ENCODE peak calls at places on chromosomes 6 and 20, in four cellular contexts. One of them, this sample, is unnamed.

GRCh38 chr6:17687136-17687535 is 19.6 kb downstream of the NUP153 start:
- DNase-seq in HepG2: no peak
- DNase-seq in H1: no peak
- DNase-seq in GM12878: no peak
- DNase-seq in this sample: no peak

GRCh38 chr6:43013020-43013842 is 515 bp downstream of the MEA1 start:
- DNase-seq in HepG2: no peak
- DNase-seq in H1: no peak
- DNase-seq in GM12878: no peak
- DNase-seq in this sample: no peak

GRCh38 chr20:15992564-15992963 is 580.7 kb downstream of the KIF16B start:
- DNase-seq in HepG2: no peak
- DNase-seq in H1: no peak
- DNase-seq in GM12878: no peak
- DNase-seq in this sample: no peak

GRCh38 chr6:37206674-37207073 is 36.7 kb downstream of the PIM1 start:
- DNase-seq in HepG2: no peak
- DNase-seq in H1: no peak
- DNase-seq in GM12878: no peak
- DNase-seq in this sample: no peak

GRCh38 chr20:24275946-24276705 is 193.3 kb upstream of the SYNDIG1 start:
- DNase-seq in HepG2: no peak
- DNase-seq in H1: no peak
- DNase-seq in GM12878: no peak
- DNase-seq in this sample: no peak

GRCh38 chr6:25375125-25375524 is 96.0 kb downstream of the CARMIL1 start:
- DNase-seq in HepG2: no peak
- DNase-seq in H1: no peak
- DNase-seq in GM12878: no peak
- DNase-seq in this sample: no peak

GRCh38 chr20:64140421-64140820 is 23.8 kb upstream of the MYT1 start:
- DNase-seq in HepG2: no peak
- DNase-seq in H1: no peak
- DNase-seq in GM12878: no peak
- DNase-seq in this sample: no peak

GRCh38 chr6:99606670-99607415 is at the start of gene PRDM13:
- DNase-seq in HepG2: no peak
- DNase-seq in H1: no peak
- DNase-seq in GM12878: no peak
- DNase-seq in this sample: no peak

GRCh38 chr6:87661503-87661902 is 40.5 kb downstream of the AKIRIN2 start:
- DNase-seq in HepG2: no peak
- DNase-seq in H1: no peak
- DNase-seq in GM12878: no peak
- DNase-seq in this sample: no peak

GRCh38 chr6:116070990-116071389 is 10.3 kb upstream of the FRK start:
- DNase-seq in HepG2: peak; percentile 70
- DNase-seq in H1: no peak
- DNase-seq in GM12878: no peak
- DNase-seq in this sample: no peak

GRCh38 chr20:13788167-13788834 is 3.5 kb downstream of the NDUFAF5 start:
- DNase-seq in HepG2: peak; percentile 88
- DNase-seq in H1: no peak
- DNase-seq in GM12878: peak; percentile 21
- DNase-seq in this sample: peak; percentile 25

GRCh38 chr20:33076662-33077398 is 2.6 kb upstream of the BPIFB4 start:
- DNase-seq in HepG2: peak; percentile 28
- DNase-seq in H1: no peak
- DNase-seq in GM12878: no peak
- DNase-seq in this sample: no peak

GRCh38 chr20:45218133-45218532 is 3.0 kb upstream of the SEMG2 start:
- DNase-seq in HepG2: no peak
- DNase-seq in H1: no peak
- DNase-seq in GM12878: no peak
- DNase-seq in this sample: no peak

GRCh38 chr20:3092611-3093379 is 8.3 kb upstream of the AVP start:
- DNase-seq in HepG2: no peak
- DNase-seq in H1: no peak
- DNase-seq in GM12878: no peak
- DNase-seq in this sample: no peak

GRCh38 chr6:3696525-3696924 is 55.0 kb downstream of the PXDC1 start:
- DNase-seq in HepG2: no peak
- DNase-seq in H1: no peak
- DNase-seq in GM12878: no peak
- DNase-seq in this sample: no peak

GRCh38 chr20:44761423-44761822 is 15.8 kb downstream of the KCNK15 start:
- DNase-seq in HepG2: no peak
- DNase-seq in H1: no peak
- DNase-seq in GM12878: no peak
- DNase-seq in this sample: no peak

GRCh38 chr6:40848038-40848437 is 191.0 kb downstream of the UNC5CL start:
- DNase-seq in HepG2: no peak
- DNase-seq in H1: no peak
- DNase-seq in GM12878: no peak
- DNase-seq in this sample: no peak

GRCh38 chr6:32578962-32579361 is 10.7 kb downstream of the HLA-DRB1 start:
- DNase-seq in HepG2: no peak
- DNase-seq in H1: no peak
- DNase-seq in GM12878: no peak
- DNase-seq in this sample: no peak

GRCh38 chr6:114315841-114316595 is 26.8 kb downstream of the HS3ST5 start:
- DNase-seq in HepG2: no peak
- DNase-seq in H1: no peak
- DNase-seq in GM12878: no peak
- DNase-seq in this sample: no peak

GRCh38 chr6:34015576-34015975 is 130.3 kb downstream of the GRM4 start:
- DNase-seq in HepG2: no peak
- DNase-seq in H1: no peak
- DNase-seq in GM12878: no peak
- DNase-seq in this sample: peak; percentile 74

GRCh38 chr20:54237544-54237943 is 29.7 kb downstream of the PFDN4 start:
- DNase-seq in HepG2: no peak
- DNase-seq in H1: no peak
- DNase-seq in GM12878: no peak
- DNase-seq in this sample: no peak

GRCh38 chr6:33621396-33622388 is 570 bp downstream of the ITPR3 start:
- DNase-seq in HepG2: no peak
- DNase-seq in H1: no peak
- DNase-seq in GM12878: no peak
- DNase-seq in this sample: no peak

GRCh38 chr6:166471797-166472260 is 89.1 kb upstream of the MPC1 start:
- DNase-seq in HepG2: no peak
- DNase-seq in H1: no peak
- DNase-seq in GM12878: no peak
- DNase-seq in this sample: no peak

DNA sequence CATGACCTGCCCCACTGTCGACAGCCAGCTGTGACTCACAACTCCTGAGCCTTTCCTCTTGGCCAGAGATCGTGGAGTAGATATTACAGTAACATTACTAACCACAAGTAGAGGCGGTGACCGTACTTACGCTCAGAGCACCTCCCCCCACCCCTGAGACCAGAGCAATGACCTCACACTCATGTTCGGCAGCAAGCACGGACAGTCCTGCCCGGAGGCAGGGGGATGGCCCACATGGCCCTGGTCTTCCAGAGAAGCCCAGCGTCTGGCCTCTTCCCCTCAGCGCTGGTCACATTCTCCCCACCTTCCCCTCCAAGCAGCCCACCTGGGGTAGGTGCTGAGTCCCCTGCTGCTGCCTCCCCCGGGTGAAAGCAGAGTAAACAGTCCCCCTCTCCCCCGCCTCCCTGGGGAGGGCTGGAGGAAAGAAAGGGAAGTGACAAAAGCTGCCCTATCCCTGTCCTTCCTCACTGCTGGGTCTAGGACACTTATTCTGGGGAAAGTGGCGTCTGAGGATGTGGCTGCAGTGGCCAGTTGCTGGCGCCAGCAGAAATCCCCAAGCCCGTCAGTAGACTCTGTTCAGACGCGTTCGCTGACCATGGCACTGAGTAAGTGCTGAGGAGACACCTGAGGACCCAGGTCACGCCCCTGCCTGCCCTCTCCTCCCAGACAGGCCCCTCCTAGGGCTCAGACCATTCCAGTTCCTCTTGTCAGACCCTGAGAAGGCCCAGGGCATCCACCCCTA is 68.5 kb downstream of the MRPL14 start:
- DNase-seq in HepG2: peak; percentile 88
- DNase-seq in H1: no peak
- DNase-seq in GM12878: no peak
- DNase-seq in this sample: no peak
- TF ChIP-seq SUZ12 in HepG2: no peak
- TF ChIP-seq SUZ12 in H1: no peak
- TF ChIP-seq SUZ12 in GM12878: no peak
- TF ChIP-seq SUZ12 in this sample: no peak

GRCh38 chr20:12358006-12358654 is 440.4 kb downstream of the BTBD3 start:
- DNase-seq in HepG2: no peak
- DNase-seq in H1: no peak
- DNase-seq in GM12878: no peak
- DNase-seq in this sample: no peak
- TF ChIP-seq ZNF274 in HepG2: no peak
- TF ChIP-seq ZNF274 in H1: no peak
- TF ChIP-seq ZNF274 in GM12878: no peak
- TF ChIP-seq ZNF274 in this sample: no peak

GRCh38 chr6:11140061-11140460 is 28.5 kb upstream of the ERVFRD-1 start:
- DNase-seq in HepG2: no peak
- DNase-seq in H1: no peak
- DNase-seq in GM12878: no peak
- DNase-seq in this sample: no peak

GRCh38 chr6:11143394-11144371 is 32.2 kb upstream of the ERVFRD-1 start:
- DNase-seq in HepG2: peak; percentile 91
- DNase-seq in H1: no peak
- DNase-seq in GM12878: no peak
- DNase-seq in this sample: no peak

GRCh38 chr6:11144393-11144829 is 32.9 kb upstream of the ERVFRD-1 start:
- DNase-seq in HepG2: peak; percentile 77
- DNase-seq in H1: peak; percentile 38
- DNase-seq in GM12878: peak; percentile 49
- DNase-seq in this sample: no peak

GRCh38 chr6:11139051-11139960 is 27.8 kb upstream of the ERVFRD-1 start:
- DNase-seq in HepG2: no peak
- DNase-seq in H1: no peak
- DNase-seq in GM12878: no peak
- DNase-seq in this sample: no peak

DNA sequence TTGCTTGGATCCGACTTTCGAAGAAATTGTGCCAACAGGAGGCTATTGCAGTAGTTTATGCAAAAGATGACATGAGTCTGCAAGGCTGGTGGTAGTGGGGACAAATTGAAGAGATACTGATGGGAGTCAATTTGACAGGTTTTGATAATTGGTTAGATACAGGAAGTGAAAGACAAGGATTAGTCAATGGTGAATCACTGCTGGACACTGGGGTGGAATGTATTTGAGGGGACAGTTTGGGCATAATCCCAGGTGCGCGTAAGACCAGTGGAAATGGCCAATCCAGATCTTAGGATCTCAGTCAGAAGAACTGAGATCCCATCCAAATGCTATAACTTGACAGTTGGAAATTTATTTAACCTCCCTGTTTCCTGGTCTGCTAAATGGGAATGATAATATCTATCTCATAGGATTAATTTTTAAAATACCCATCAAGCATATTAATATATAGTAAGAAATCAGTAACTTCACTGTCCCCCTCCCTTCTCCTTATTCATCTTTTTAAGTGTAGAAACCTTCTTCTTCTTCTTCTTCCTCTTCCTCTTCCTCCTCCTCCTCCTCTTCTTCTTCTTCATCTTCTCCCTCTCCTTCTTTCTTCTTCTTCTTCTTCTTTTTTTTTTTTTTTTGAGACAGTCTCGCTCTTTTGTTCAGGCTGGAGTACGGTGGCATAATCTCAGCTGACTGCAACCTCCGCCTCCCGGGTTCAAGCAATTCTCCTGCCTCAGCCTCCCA is 30.9 kb upstream of the ERVFRD-1 start:
- DNase-seq in HepG2: no peak
- DNase-seq in H1: no peak
- DNase-seq in GM12878: no peak
- DNase-seq in this sample: no peak
- TF ChIP-seq SUZ12 in HepG2: no peak
- TF ChIP-seq SUZ12 in H1: no peak
- TF ChIP-seq SUZ12 in GM12878: no peak
- TF ChIP-seq SUZ12 in this sample: no peak

DNA sequence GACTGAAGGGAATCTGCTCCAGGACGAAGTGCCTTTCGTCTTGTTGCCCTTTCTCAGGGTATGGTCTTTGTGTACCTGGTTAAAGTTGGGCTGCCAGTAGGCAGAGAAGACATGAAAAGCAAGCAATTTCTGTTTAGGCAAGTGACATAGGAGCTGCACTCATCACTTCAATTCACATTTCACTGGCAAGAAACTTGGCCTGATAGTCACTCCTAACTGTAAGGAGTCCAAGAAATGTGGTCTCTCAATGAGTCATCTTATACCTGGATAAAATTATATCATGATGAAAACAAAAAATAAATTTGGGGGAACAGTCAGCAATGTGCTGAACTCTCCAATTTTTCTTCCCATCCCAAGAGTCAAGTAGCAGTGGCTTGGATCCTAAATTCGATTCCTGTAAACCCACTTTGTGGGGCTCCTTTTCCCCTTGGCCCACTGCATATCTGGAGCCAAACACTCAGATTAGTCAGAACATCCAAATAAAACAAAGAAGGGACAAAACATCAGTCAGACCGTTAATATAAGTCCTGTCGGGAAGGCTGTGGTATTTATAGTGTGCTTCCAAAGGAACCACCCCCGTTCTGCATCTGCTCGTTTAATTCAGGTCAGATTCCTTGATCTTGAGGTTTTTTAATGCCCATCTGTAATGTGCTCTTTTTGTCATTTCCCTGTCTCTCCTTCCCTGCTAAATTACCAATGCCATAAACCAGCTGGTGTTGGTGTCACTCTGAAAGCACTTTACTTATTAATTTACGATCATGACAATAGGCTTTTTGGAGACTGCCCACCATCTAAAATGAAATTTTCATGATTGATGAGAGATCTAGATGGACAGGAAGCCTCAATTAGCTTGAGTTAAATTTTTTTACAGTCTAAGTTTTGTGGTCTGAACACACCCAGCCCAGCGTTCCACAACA is 5.1 kb upstream of the GABRR1 start:
- DNase-seq in HepG2: no peak
- DNase-seq in H1: no peak
- DNase-seq in GM12878: no peak
- DNase-seq in this sample: no peak
- TF ChIP-seq ZNF274 in HepG2: no peak
- TF ChIP-seq ZNF274 in H1: no peak
- TF ChIP-seq ZNF274 in GM12878: no peak
- TF ChIP-seq ZNF274 in this sample: no peak

This sample was measured in NT2/D1.